ENCODE peak calls at places on chromosomes 1 and 21, in five cellular contexts. W is upper lobe of right lung, E is A549, T is pancreas, A is cardiac fibroblast. R is an unnamed sample.

GRCh38 chr1:193260056-193260750 is 73.8 kb upstream of the B3GALT2 start:
- DNase-seq in W (no peak), E (no peak), T (no peak), A (no peak), R (no peak)

GRCh38 chr21:41369105-41369914 is 7.5 kb downstream of the MX2 start:
- DNase-seq in W (peak; percentile 63), E (no peak), T (no peak), A (peak; percentile 3), R (peak; percentile 31)

GRCh38 chr1:226938903-226939438 is 1.1 kb upstream of the COQ8A start:
- DNase-seq in W (no peak), E (peak; percentile 36), T (no peak), A (peak; percentile 75), R (peak; percentile 66)

GRCh38 chr1:213281610-213282316 is 230.7 kb downstream of the RPS6KC1 start:
- DNase-seq in W (no peak), E (no peak), T (no peak), A (no peak), R (no peak)

GRCh38 chr1:25744140-25744581 is 55.8 kb upstream of the SELENON start:
- DNase-seq in W (peak; percentile 78), E (peak; percentile 39), T (peak; percentile 25), A (peak; percentile 62), R (peak; percentile 68)

GRCh38 chr1:178506669-178507068 is 6.2 kb upstream of the TEX35 start:
- DNase-seq in W (no peak), E (no peak), T (peak; percentile 18), A (no peak), R (no peak)

GRCh38 chr1:242623118-242623517 is 98.6 kb upstream of the PLD5 start:
- DNase-seq in W (no peak), E (no peak), T (no peak), A (no peak), R (no peak)

GRCh38 chr1:109094377-109094803 is 3.8 kb downstream of the TMEM167B start:
- DNase-seq in W (no peak), E (no peak), T (no peak), A (peak; percentile 36), R (peak; percentile 35)

GRCh38 chr1:44828003-44828651 is 14.9 kb downstream of the PTCH2 start:
- DNase-seq in W (peak; percentile 63), E (no peak), T (no peak), A (no peak), R (no peak)

GRCh38 chr1:178528963-178529355 is 16.1 kb downstream of the TEX35 start:
- DNase-seq in W (no peak), E (no peak), T (no peak), A (no peak), R (no peak)

GRCh38 chr1:2021550-2021949 is 2.4 kb downstream of the GABRD start:
- DNase-seq in W (no peak), E (no peak), T (no peak), A (no peak), R (no peak)

GRCh38 chr1:23664837-23665795 is 26.5 kb upstream of the RPL11 start:
- DNase-seq in W (no peak), E (peak; percentile 31), T (no peak), A (peak; percentile 62), R (peak; percentile 52)

GRCh38 chr1:30323352-30323751 is 400.0 kb downstream of the MATN1 start:
- DNase-seq in W (no peak), E (no peak), T (no peak), A (no peak), R (no peak)

GRCh38 chr1:110645962-110646735 is 28.6 kb downstream of the KCNA3 start:
- DNase-seq in W (no peak), E (no peak), T (no peak), A (peak; percentile 59), R (peak; percentile 78)

GRCh38 chr21:35508389-35508888 is 459.3 kb upstream of the RUNX1 start:
- DNase-seq in W (peak; percentile 80), E (peak; percentile 32), T (peak; percentile 19), A (peak; percentile 92), R (peak; percentile 96)

GRCh38 chr1:208205216-208206013 is 38.8 kb downstream of the PLXNA2 start:
- DNase-seq in W (no peak), E (no peak), T (no peak), A (no peak), R (no peak)

DNA sequence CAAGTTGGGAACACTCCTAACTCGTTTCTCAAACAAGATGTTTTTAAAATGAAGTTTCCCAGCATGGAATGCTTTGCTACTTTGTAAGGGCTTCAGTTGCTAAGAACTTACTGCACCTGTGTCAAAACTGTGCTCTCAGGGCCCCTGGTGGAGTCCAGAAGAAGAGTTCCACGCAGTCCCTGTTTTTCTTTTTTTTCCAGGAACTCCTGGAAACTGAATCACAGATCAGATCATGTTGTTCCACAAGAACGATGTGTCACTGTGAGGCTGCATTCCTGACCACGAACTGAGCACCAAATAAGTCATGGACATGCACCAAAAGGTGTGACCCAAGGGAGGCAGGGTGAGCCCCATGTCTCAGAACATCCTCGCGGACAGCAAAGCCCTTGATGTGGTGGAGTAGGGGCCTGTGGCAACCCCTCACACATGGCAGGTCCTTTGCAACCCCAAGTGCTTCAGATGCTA is 257.2 kb downstream of the KCNJ6 start:
- DNase-seq in W (no peak), E (peak; percentile 79), T (peak; percentile 29), A (peak; percentile 95), R (peak; percentile 86)
- TF ChIP-seq CTCF in W (peak; percentile 28), E (no peak), T (peak; percentile 25), A (peak; percentile 59), R (peak; percentile 45)

GRCh38 chr1:155228096-155228427 is 19.6 kb downstream of the MTX1 start:
- DNase-seq in W (no peak), E (no peak), T (no peak), A (no peak), R (no peak)
- H3K4me3 ChIP-seq in W (peak overlapping the region; percentile 71), E (peak overlapping the region; percentile 23), T (peak overlapping the region; percentile 48), A (peak overlapping the region; percentile 23), R (peak overlapping the region; percentile 45)

GRCh38 chr1:21490774-21491482 is 18.3 kb upstream of the ALPL start:
- DNase-seq in W (no peak), E (peak; percentile 67), T (no peak), A (peak; percentile 85), R (peak; percentile 84)
- TF ChIP-seq CTCF in W (peak; percentile 41), E (peak; percentile 41), T (no peak), A (peak; percentile 87), R (peak; percentile 70)

GRCh38 chr1:21630571-21631338 is 38.4 kb downstream of the RAP1GAP start:
- DNase-seq in W (no peak), E (no peak), T (no peak), A (no peak), R (no peak)

GRCh38 chr1:21629971-21630370 is 39.2 kb downstream of the RAP1GAP start:
- DNase-seq in W (no peak), E (no peak), T (no peak), A (no peak), R (no peak)

GRCh38 chr1:21633992-21634475 is 35.1 kb downstream of the RAP1GAP start:
- DNase-seq in W (no peak), E (peak; percentile 49), T (peak; percentile 70), A (no peak), R (no peak)

GRCh38 chr1:21633141-21633755 is 35.9 kb downstream of the RAP1GAP start:
- DNase-seq in W (no peak), E (no peak), T (no peak), A (no peak), R (no peak)

GRCh38 chr1:21631944-21632887 is 36.9 kb downstream of the RAP1GAP start:
- DNase-seq in W (no peak), E (peak; percentile 37), T (peak; percentile 49), A (no peak), R (no peak)
- H3K4me3 ChIP-seq in W (no peak overlapping the region), E (no peak overlapping the region), T (no peak overlapping the region), A (no peak overlapping the region), R (no peak overlapping the region)

DNA sequence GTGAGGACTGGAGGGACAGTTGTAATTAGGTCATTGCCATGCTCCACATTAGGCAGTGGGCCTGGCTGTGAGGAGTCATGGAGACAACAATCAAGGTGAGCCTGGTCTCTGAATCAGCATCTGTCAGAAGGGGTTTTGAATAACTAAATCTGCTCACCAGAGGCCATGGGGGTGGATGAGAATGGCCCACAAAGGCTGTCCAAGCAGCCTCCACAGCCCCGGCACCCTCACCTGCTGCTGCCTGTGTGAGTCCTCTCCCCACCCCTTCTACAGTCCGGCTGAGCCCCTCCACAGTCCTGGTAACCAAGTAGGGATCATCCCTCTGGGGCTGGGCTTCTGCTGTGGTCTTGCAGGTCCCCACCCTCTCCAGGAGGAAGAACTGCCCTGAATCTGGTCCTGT is 2.3 kb downstream of the DPT start:
- DNase-seq in W (no peak), E (no peak), T (no peak), A (no peak), R (no peak)
- TF ChIP-seq CTCF in W (no peak), E (no peak), T (no peak), A (no peak), R (no peak)

DNA sequence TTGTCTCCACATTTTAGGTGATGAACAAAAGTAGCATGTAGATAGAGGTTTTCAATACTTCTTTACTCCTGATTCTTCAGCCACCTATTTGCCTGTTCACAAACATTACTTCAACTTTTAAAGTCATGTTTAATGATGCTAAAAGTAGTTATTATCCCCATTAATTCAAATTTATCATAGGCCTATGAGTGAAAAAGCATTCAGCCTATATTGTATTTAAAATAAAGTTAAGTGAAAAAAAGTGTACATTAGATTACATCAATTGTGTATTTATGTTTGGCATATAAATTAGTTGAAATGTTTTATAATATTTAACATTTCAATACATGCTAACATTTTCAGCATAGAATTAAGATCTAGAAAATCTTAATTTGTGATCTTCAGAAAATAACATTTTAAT is 10.5 kb downstream of the CDKN2C start:
- DNase-seq in W (no peak), E (no peak), T (no peak), A (no peak), R (no peak)
- H3K4me3 ChIP-seq in W (no peak overlapping the region), E (no peak overlapping the region), T (no peak overlapping the region), A (no peak overlapping the region), R (no peak overlapping the region)

GRCh38 chr1:91123319-91123718 is 101.5 kb upstream of the ZNF644 start:
- DNase-seq in W (no peak), E (no peak), T (no peak), A (no peak), R (no peak)
- TF ChIP-seq CTCF in W (no peak), E (no peak), T (no peak), A (no peak), R (no peak)

GRCh38 chr1:32470991-32471694 is 6.3 kb downstream of the ZBTB8B start:
- DNase-seq in W (no peak), E (no peak), T (peak; percentile 6), A (no peak), R (no peak)

GRCh38 chr1:32468791-32469190 is 3.9 kb downstream of the ZBTB8B start:
- DNase-seq in W (no peak), E (no peak), T (no peak), A (no peak), R (no peak)

GRCh38 chr1:32466761-32467160 is 1.9 kb downstream of the ZBTB8B start:
- DNase-seq in W (no peak), E (no peak), T (no peak), A (no peak), R (no peak)

GRCh38 chr1:32471695-32472362 is 7.0 kb downstream of the ZBTB8B start:
- DNase-seq in W (no peak), E (no peak), T (no peak), A (no peak), R (no peak)

GRCh38 chr1:32470431-32470830 is 5.6 kb downstream of the ZBTB8B start:
- DNase-seq in W (no peak), E (no peak), T (no peak), A (no peak), R (no peak)
- H3K4me3 ChIP-seq in W (no peak overlapping the region), E (no peak overlapping the region), T (no peak overlapping the region), A (no peak overlapping the region), R (no peak overlapping the region)

GRCh38 chr21:32412162-32412997 is at the start of gene EVA1C:
- DNase-seq in W (peak; percentile 89), E (peak; percentile 58), T (peak; percentile 60), A (peak; percentile 33), R (peak; percentile 53)
- TF ChIP-seq CTCF in W (peak; percentile 21), E (no peak), T (peak; percentile 18), A (no peak), R (no peak)